ENCODE peak calls at places on chromosomes 2 and 18, in eight cellular contexts. I is A549, U is fibroblast of lung, B is PC-3, E is kidney, Y is esophagus squamous epithelium, G is neural progenitor cell, H is cardiac muscle cell. R is an unnamed sample.
A peak's percentile ranks its signal among the peaks of the same experiment; 100 is the strongest.

GRCh38 chr18:13254971-13255927 is 36.7 kb downstream of the LDLRAD4 start:
- DNase-seq in B (no peak), I (no peak), H (no peak), Y (no peak), U (no peak), G (no peak), E (no peak), R (no peak)

GRCh38 chr2:66957198-66957597 is 439.9 kb upstream of the ETAA1 start:
- DNase-seq in U (no peak), B (no peak), G (no peak), Y (no peak), H (no peak), I (no peak), E (no peak), R (no peak)

GRCh38 chr2:194514281-194514680 is 1142.7 kb upstream of the SLC39A10 start:
- DNase-seq in U (no peak), Y (no peak), G (no peak), E (no peak), H (no peak), I (no peak), B (no peak), R (no peak)

GRCh38 chr2:69253893-69254292 is 133.1 kb downstream of the GFPT1 start:
- DNase-seq in G (no peak), E (no peak), Y (no peak), B (peak; percentile 77), I (peak; percentile 83), H (no peak), U (peak; percentile 99), R (peak; percentile 90)

GRCh38 chr2:54516842-54517241 is 60.7 kb downstream of the SPTBN1 start:
- DNase-seq in G (no peak), E (no peak), U (no peak), B (no peak), I (no peak), Y (no peak), H (no peak), R (no peak)

GRCh38 chr18:36157441-36157840 is 27.7 kb downstream of the ELP2 start:
- DNase-seq in G (no peak), E (no peak), I (no peak), Y (no peak), H (no peak), B (no peak), U (peak; percentile 66), R (no peak)

GRCh38 chr2:158207354-158207753 is 105.7 kb downstream of the UPP2 start:
- DNase-seq in E (no peak), Y (no peak), B (no peak), I (no peak), H (no peak), U (no peak), G (no peak), R (no peak)

GRCh38 chr2:211756266-211756665 is 782.3 kb downstream of the ERBB4 start:
- DNase-seq in H (no peak), G (no peak), B (no peak), I (no peak), E (no peak), U (no peak), Y (no peak), R (no peak)

GRCh38 chr18:8984131-8984670 is 118.3 kb upstream of the NDUFV2 start:
- DNase-seq in I (no peak), Y (no peak), G (no peak), U (no peak), H (no peak), B (no peak), E (no peak), R (no peak)

GRCh38 chr18:39675358-39675757 is 2109.8 kb upstream of the CELF4 start:
- DNase-seq in G (no peak), E (no peak), I (no peak), H (no peak), Y (no peak), B (peak; percentile 2), U (peak; percentile 79), R (no peak)

GRCh38 chr2:173571021-173571821 is 216.5 kb downstream of the CDCA7 start:
- DNase-seq in U (peak; percentile 35), E (no peak), I (peak; percentile 62), G (peak; percentile 68), H (peak; percentile 52), B (peak; percentile 77), Y (no peak), R (peak; percentile 54)

GRCh38 chr2:173574304-173574703 is 219.6 kb downstream of the CDCA7 start:
- DNase-seq in Y (no peak), G (no peak), H (no peak), U (no peak), E (no peak), I (no peak), B (no peak), R (no peak)

GRCh38 chr2:173574713-173575112 is 220.0 kb downstream of the CDCA7 start:
- DNase-seq in H (no peak), U (peak; percentile 45), G (no peak), E (no peak), Y (no peak), B (peak; percentile 69), I (no peak), R (no peak)

GRCh38 chr2:173572848-173573247 is 218.2 kb downstream of the CDCA7 start:
- DNase-seq in H (no peak), E (no peak), I (no peak), G (no peak), B (no peak), Y (no peak), U (no peak), R (no peak)

DNA sequence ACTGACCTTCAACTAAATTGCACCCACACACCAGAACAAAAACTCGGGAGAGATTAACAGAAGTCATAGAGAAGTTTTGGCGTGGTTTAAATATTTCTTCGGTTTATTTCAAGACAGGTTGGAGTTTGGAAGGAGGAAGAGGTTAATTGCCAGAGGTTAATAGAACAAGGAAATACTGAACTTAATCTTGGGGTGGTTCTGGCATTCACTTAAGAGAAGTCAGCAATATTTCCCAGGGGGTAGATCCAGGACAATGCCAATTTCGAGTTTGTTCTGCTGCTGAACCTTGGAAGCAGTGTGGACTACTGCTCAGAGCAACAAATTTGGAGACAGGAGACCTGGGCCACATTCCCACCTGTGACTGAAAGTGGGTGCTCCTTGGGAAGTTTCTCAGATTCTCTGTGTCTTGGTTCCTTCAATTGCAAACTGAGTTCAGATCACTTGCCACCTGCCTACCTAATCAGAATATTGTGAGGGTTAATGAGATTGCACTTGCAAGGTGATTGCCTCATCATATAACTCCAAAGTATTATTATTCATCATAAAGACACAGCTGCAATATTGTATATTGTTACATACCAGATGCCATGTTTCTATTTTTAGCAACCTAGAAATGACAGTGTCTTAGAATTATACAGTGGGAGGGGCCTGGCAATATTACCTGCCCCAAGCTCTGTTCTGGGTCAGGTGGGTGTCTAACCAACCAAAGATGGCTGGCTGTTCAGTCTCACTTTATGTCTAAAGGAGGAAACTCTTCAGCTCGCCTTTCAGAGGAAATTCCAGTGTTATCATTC is 217.4 kb downstream of the CDCA7 start:
- DNase-seq in Y (no peak), U (no peak), G (no peak), H (no peak), E (no peak), I (no peak), B (no peak), R (no peak)
- H3K4me3 ChIP-seq in Y (peak overlapping the region; percentile 40), U (no peak overlapping the region), G (no peak overlapping the region), H (no peak overlapping the region), E (no peak overlapping the region), I (peak overlapping the region; percentile 16), B (peak overlapping the region; percentile 58), R (no peak overlapping the region)

GRCh38 chr2:1891147-1891546 is 146.8 kb upstream of the PXDN start:
- DNase-seq in G (no peak), H (peak; percentile 80), I (peak; percentile 28), E (no peak), U (no peak), B (no peak), Y (no peak), R (no peak)
- H3K27ac ChIP-seq in G (no peak overlapping the region), H (peak overlapping the region; percentile 81), I (no peak overlapping the region), E (no peak overlapping the region), U (no peak overlapping the region), B (no peak overlapping the region), Y (no peak overlapping the region), R (no peak overlapping the region)

GRCh38 chr18:10130626-10131025 is 216.8 kb downstream of the VAPA start:
- DNase-seq in E (no peak), H (no peak), Y (no peak), G (no peak), U (no peak), B (no peak), I (no peak), R (no peak)

GRCh38 chr18:10133516-10133915 is 219.7 kb downstream of the VAPA start:
- DNase-seq in B (no peak), Y (no peak), H (no peak), I (no peak), E (no peak), U (no peak), G (no peak), R (no peak)

GRCh38 chr18:10134204-10134603 is 220.4 kb downstream of the VAPA start:
- DNase-seq in G (no peak), Y (no peak), B (no peak), E (no peak), U (no peak), I (no peak), H (no peak), R (no peak)

GRCh38 chr18:10131036-10131774 is 217.4 kb downstream of the VAPA start:
- DNase-seq in H (peak; percentile 41), G (peak; percentile 40), I (no peak), E (no peak), U (no peak), B (no peak), Y (no peak), R (no peak)

DNA sequence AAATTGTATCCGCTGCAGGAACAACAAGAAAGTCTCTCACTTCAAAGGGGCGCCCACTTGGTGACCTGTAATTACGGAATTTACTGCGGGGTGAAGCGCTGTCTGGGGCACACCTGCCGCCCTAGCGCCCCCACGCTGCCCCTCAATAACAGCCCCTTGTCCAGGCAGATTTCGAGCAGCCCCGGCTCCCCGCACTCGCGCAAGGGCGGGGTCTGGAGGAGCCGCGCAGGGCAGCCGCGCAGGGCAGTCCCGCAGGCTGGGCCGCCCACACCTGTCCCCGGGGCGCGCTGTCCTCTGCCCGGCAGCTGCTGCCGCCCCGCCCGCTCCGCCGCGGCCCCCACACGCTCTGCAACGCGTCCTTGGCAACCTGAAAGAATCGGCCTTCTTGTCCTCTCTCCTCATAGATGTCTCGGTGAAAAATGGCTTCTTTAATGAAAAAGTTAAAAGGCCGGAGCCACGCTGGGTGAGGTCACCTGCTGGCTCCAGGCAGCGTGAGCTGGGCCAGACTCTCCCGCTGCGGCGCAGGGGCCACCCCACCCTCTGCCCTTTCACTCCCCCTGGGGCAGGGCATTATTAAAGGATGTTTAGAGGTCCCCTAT is 218.1 kb downstream of the VAPA start:
- DNase-seq in G (peak; percentile 62), H (peak; percentile 59), Y (no peak), U (peak; percentile 23), E (no peak), I (no peak), B (no peak), R (no peak)
- H3K4me3 ChIP-seq in G (peak overlapping the region; percentile 56), H (peak overlapping the region; percentile 11), Y (peak overlapping the region; percentile 60), U (peak overlapping the region; percentile 5), E (no peak overlapping the region), I (peak overlapping the region; percentile 25), B (peak overlapping the region; percentile 62), R (no peak overlapping the region)

DNA sequence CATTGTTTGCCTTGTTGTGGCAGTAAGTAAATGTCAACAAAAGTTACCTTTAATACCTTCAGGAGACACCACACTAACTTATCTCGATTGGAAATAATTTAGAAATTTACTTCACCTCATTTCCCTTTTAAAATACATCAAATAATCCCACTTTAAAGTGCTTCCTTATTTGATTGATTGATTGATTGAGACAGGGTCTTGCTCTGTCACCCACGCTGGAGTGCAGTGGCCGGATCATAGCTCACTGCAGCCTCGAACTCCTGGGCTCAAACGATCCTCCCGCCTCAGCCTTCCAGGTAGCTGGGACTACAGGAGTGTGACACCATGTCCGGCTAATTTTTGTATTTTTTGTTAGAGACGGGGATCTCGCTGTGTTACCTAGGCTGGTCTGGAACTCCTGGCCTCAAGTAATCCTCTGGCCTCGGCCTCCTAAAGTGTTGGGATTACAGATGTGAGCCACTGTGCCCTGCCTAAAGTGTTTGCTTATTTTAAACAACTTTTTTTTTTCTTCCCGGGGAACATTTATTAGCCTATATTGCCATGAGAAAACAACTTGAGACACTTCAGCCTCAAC is 12.0 kb upstream of the PAX3 start:
- DNase-seq in U (no peak), B (no peak), Y (no peak), I (no peak), H (no peak), E (no peak), G (no peak), R (no peak)
- H3K27ac ChIP-seq in U (no peak overlapping the region), B (no peak overlapping the region), Y (no peak overlapping the region), I (no peak overlapping the region), H (no peak overlapping the region), E (no peak overlapping the region), G (no peak overlapping the region), R (no peak overlapping the region)